ENCODE peak calls at places on chromosome 1, in four cellular contexts. S is K562, T is HCT116, E is H1. P is an unnamed sample.
A peak's percentile ranks its signal among the peaks of the same experiment; 100 is the strongest.

GRCh38 chr1:43691871-43692815 is 15.2 kb upstream of the ST3GAL3 start:
- DNase-seq in T (no peak), S (no peak), E (no peak), P (no peak)

GRCh38 chr1:103353391-103353790 is 172.1 kb upstream of the RNPC3 start:
- DNase-seq in E (no peak), S (no peak), T (no peak), P (no peak)

GRCh38 chr1:80218112-80218511 is 1211.6 kb upstream of the ADGRL4 start:
- DNase-seq in S (no peak), T (peak; percentile 54), E (no peak), P (peak; percentile 20)

GRCh38 chr1:212814989-212815388 is 23.3 kb downstream of the TATDN3 start:
- DNase-seq in E (no peak), S (no peak), T (no peak), P (peak; percentile 25)

GRCh38 chr1:244163861-244164562 is 112.9 kb downstream of the ZBTB18 start:
- DNase-seq in E (no peak), T (peak; percentile 83), S (no peak), P (no peak)

GRCh38 chr1:108121361-108122143 is 78.6 kb downstream of the SLC25A24 start:
- DNase-seq in S (peak; percentile 35), E (peak; percentile 64), T (no peak), P (peak; percentile 6)

GRCh38 chr1:159211331-159212136 is 6.9 kb downstream of the ACKR1 start:
- DNase-seq in T (peak; percentile 21), E (peak; percentile 89), S (peak; percentile 65), P (peak; percentile 11)

GRCh38 chr1:154910851-154911250 is 25.7 kb downstream of the PMVK start:
- DNase-seq in T (no peak), E (no peak), S (no peak), P (no peak)

GRCh38 chr1:172360511-172360910 is 60.0 kb upstream of the C1orf105 start:
- DNase-seq in S (no peak), E (no peak), T (no peak), P (peak; percentile 93)

DNA sequence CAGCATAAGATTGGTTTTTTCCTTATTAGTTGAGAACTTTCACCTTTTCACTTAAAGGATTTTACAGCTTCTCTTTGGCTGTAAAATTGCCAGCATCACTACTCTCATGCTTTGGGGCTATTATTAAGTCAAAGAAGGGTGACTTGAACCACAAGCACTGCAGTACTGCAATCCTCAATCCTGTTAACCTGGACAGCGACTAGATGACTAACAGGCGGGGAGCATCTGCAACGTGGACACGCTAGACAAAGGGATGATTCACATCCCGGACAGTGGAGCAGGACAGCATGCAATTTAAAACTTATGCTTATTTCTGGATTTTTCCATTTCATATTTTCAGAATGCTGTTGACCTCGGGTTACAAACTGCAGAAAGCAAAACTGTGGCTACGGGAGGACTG is 8.1 kb downstream of the ARV1 start:
- DNase-seq in T (no peak), E (no peak), S (no peak), P (no peak)
- TF ChIP-seq FOSL1 in T (no peak), E (no peak), S (peak; percentile 73), P (no peak)

GRCh38 chr1:11054666-11055065 is 5.2 kb downstream of the SRM start:
- DNase-seq in S (no peak), T (no peak), E (no peak), P (no peak)

GRCh38 chr1:11053758-11054137 is 6.1 kb downstream of the SRM start:
- DNase-seq in S (peak; percentile 77), T (no peak), E (peak; percentile 89), P (no peak)

GRCh38 chr1:11054181-11054580 is 5.6 kb downstream of the SRM start:
- DNase-seq in T (no peak), S (no peak), E (no peak), P (no peak)

GRCh38 chr1:11051781-11052510 is 4.9 kb upstream of the MASP2 start:
- DNase-seq in S (peak; percentile 26), E (no peak), T (no peak), P (no peak)

GRCh38 chr1:11052839-11053757 is 6.1 kb upstream of the MASP2 start:
- DNase-seq in S (peak; percentile 64), T (no peak), E (peak; percentile 78), P (no peak)
- TF ChIP-seq FOSL1 in S (no peak), T (no peak), E (no peak), P (no peak)

GRCh38 chr1:88890790-88891317 is 513 bp downstream of the GTF2B start:
- DNase-seq in S (no peak), E (no peak), T (no peak), P (peak; percentile 36)
- TF ChIP-seq FOSL1 in S (no peak), E (no peak), T (no peak), P (no peak)

GRCh38 chr1:29517251-29518080 is 281.1 kb downstream of the PTPRU start:
- DNase-seq in T (no peak), S (no peak), E (no peak), P (no peak)

GRCh38 chr1:29518183-29518835 is 282.0 kb downstream of the PTPRU start:
- DNase-seq in E (no peak), S (no peak), T (no peak), P (no peak)

GRCh38 chr1:29519733-29520132 is 283.4 kb downstream of the PTPRU start:
- DNase-seq in T (no peak), E (no peak), S (no peak), P (no peak)

GRCh38 chr1:29520571-29521437 is 284.5 kb downstream of the PTPRU start:
- DNase-seq in S (no peak), T (no peak), E (peak; percentile 37), P (no peak)

DNA sequence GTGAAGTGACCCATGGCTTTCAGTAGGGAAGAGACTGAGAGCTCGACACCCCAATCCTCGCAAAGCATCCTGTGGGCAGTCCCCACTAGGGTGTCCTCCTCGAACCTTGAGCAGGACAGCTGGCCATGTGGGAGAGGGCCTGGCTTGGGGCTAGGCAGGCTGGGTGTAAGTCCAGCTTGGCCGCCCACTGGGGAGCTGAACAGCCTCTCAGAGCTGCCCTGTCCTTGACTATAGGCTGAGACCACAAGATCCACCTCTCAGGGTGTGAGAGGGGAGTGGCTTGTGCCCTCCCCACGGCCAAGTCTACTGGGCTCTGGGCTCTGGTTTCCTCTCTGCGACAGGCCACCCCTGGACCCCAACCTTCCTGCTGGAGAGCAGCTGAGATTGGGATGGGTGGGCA is 282.8 kb downstream of the PTPRU start:
- DNase-seq in S (no peak), T (no peak), E (no peak), P (no peak)
- TF ChIP-seq FOSL1 in S (no peak), T (no peak), E (no peak), P (no peak)

GRCh38 chr1:8138673-8139072 is 112.6 kb upstream of the ERRFI1 start:
- DNase-seq in S (no peak), E (no peak), T (no peak), P (no peak)

GRCh38 chr1:8139941-8140340 is 113.8 kb upstream of the ERRFI1 start:
- DNase-seq in E (no peak), S (no peak), T (no peak), P (no peak)

GRCh38 chr1:8139383-8139782 is 113.3 kb upstream of the ERRFI1 start:
- DNase-seq in E (no peak), T (no peak), S (no peak), P (no peak)

GRCh38 chr1:8136766-8137165 is 110.7 kb upstream of the ERRFI1 start:
- DNase-seq in T (no peak), S (no peak), E (no peak), P (no peak)

DNA sequence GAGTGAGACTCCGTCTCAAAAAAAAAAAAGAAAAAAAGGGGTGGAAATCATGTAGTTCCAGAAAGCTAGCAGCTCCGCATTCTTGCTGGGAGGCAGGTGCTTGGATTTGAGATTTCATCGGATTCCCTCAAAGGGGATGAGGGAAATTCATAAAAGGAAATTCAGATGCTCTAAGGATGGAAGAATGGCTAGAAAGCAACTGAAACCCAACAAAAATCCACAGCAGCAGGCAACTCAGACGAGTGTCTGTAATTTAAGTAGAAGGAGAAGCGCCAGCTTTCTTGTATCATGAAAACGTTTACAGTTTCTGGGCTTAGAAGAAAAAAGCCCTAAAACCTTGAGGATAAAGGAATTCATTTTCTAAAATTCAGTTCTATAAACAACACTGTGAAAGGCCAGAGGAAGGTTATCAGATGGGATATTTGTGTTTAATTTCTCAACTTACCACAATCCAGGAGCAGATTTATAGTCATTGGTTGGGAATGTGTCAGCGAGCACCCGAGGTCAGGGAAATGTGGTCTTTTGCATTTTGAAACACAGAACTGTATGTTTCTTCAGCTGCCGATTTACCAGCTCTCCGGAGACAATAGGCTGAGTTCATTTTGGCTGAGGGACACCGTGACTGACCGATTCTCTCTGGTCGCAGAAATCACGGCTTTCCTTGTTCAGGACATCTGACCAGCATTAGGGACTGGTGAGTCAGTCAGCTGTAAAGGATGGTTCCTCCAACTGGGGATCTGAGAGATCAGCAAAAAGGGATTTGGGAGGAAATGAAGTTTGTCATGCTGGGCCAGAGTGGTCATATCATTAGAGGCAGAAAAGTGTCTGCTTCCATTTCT is 111.5 kb upstream of the ERRFI1 start:
- DNase-seq in E (no peak), S (no peak), T (peak; percentile 58), P (peak; percentile 68)
- TF ChIP-seq FOSL1 in E (no peak), S (no peak), T (peak; percentile 72), P (no peak)

GRCh38 chr1:36771678-36772284 is 262.5 kb downstream of the GRIK3 start:
- DNase-seq in T (no peak), E (peak; percentile 59), S (no peak), P (no peak)
- TF ChIP-seq FOSL1 in T (no peak), E (no peak), S (no peak), P (no peak)